ENCODE peak calls at places on chromosomes 2 and 18, in six cellular contexts. Z, H, K, O, L and N are unnamed samples.

GRCh38 chr2:190862591-190862991 is 18.0 kb upstream of the GLS start:
- DNase-seq in Z (peak; percentile 57), H (no peak), K (no peak), O (peak; percentile 56), L (peak; percentile 45), N (no peak)

GRCh38 chr18:76654536-76654935 is 159.5 kb upstream of the ZNF516 start:
- DNase-seq in Z (no peak), H (no peak), K (no peak), O (no peak), L (no peak), N (no peak)

GRCh38 chr18:7038330-7038846 is 79.2 kb downstream of the LAMA1 start:
- DNase-seq in Z (peak; percentile 99), H (peak; percentile 29), K (peak; percentile 45), O (peak; percentile 59), L (peak; percentile 90), N (peak; percentile 80)

GRCh38 chr2:8576525-8577157 is 105.2 kb upstream of the ID2 start:
- DNase-seq in Z (no peak), H (no peak), K (no peak), O (no peak), L (no peak), N (no peak)

GRCh38 chr2:148876589-148877402 is 1.8 kb downstream of the KIF5C start:
- DNase-seq in Z (no peak), H (peak; percentile 77), K (peak; percentile 90), O (no peak), L (no peak), N (peak; percentile 92)

GRCh38 chr2:84494070-84494469 is 22.2 kb upstream of the DNAH6 start:
- DNase-seq in Z (peak; percentile 78), H (no peak), K (no peak), O (peak; percentile 33), L (no peak), N (no peak)

GRCh38 chr18:77088977-77089795 is 43.4 kb downstream of the MBP start:
- DNase-seq in Z (no peak), H (peak; percentile 86), K (no peak), O (no peak), L (peak; percentile 99), N (peak; percentile 98)

GRCh38 chr2:32456808-32457207 is 100.0 kb downstream of the BIRC6 start:
- DNase-seq in Z (no peak), H (no peak), K (no peak), O (no peak), L (no peak), N (no peak)

GRCh38 chr2:42741140-42741539 is 22.8 kb downstream of the OXER1 start:
- DNase-seq in Z (no peak), H (no peak), K (no peak), O (no peak), L (no peak), N (no peak)

GRCh38 chr2:132623096-132623839 is 46.7 kb downstream of the LYPD1 start:
- DNase-seq in Z (peak; percentile 79), H (no peak), K (no peak), O (peak; percentile 33), L (no peak), N (no peak)

GRCh38 chr18:75408554-75409506 is 18.7 kb downstream of the SMIM21 start:
- DNase-seq in Z (peak; percentile 100), H (no peak), K (no peak), O (peak; percentile 95), L (peak; percentile 18), N (no peak)

GRCh38 chr18:46070683-46071614 is 1.1 kb downstream of the PSTPIP2 start:
- DNase-seq in Z (no peak), H (no peak), K (no peak), O (no peak), L (peak; percentile 6), N (no peak)

GRCh38 chr2:9484533-9484932 is 10.2 kb downstream of the IAH1 start:
- DNase-seq in Z (peak; percentile 94), H (no peak), K (no peak), O (no peak), L (no peak), N (no peak)

GRCh38 chr2:117958186-117958585 is 55.7 kb downstream of the CCDC93 start:
- DNase-seq in Z (peak; percentile 69), H (no peak), K (no peak), O (peak; percentile 82), L (no peak), N (no peak)

GRCh38 chr2:164515030-164515429 is 106.3 kb downstream of the GRB14 start:
- DNase-seq in Z (no peak), H (no peak), K (no peak), O (no peak), L (no peak), N (no peak)

GRCh38 chr2:28400921-28401320 is 8.3 kb downstream of the FOSL2 start:
- DNase-seq in Z (no peak), H (no peak), K (no peak), O (no peak), L (no peak), N (no peak)

GRCh38 chr18:79519751-79520472 is 124.2 kb downstream of the NFATC1 start:
- DNase-seq in Z (peak; percentile 38), H (no peak), K (no peak), O (no peak), L (no peak), N (peak; percentile 50)

GRCh38 chr18:13003466-13003896 is 12.3 kb downstream of the CEP192 start:
- DNase-seq in Z (peak; percentile 80), H (peak; percentile 79), K (no peak), O (peak; percentile 82), L (peak; percentile 29), N (peak; percentile 92)

GRCh38 chr2:207802650-207803049 is 32.9 kb upstream of the FZD5 start:
- DNase-seq in Z (no peak), H (no peak), K (no peak), O (no peak), L (peak; percentile 43), N (no peak)

GRCh38 chr18:35122586-35123224 is 81.5 kb downstream of the MAPRE2 start:
- DNase-seq in Z (no peak), H (no peak), K (no peak), O (no peak), L (peak; percentile 8), N (peak; percentile 78)

GRCh38 chr2:46332686-46333281 is 35.6 kb downstream of the EPAS1 start:
- DNase-seq in Z (peak; percentile 45), H (no peak), K (no peak), O (peak; percentile 42), L (no peak), N (no peak)

GRCh38 chr2:67046568-67046967 is 350.6 kb upstream of the ETAA1 start:
- DNase-seq in Z (no peak), H (no peak), K (no peak), O (no peak), L (no peak), N (no peak)

GRCh38 chr18:53457068-53457467 is 767.4 kb downstream of the MBD2 start:
- DNase-seq in Z (no peak), H (no peak), K (no peak), O (peak; percentile 32), L (no peak), N (no peak)

DNA sequence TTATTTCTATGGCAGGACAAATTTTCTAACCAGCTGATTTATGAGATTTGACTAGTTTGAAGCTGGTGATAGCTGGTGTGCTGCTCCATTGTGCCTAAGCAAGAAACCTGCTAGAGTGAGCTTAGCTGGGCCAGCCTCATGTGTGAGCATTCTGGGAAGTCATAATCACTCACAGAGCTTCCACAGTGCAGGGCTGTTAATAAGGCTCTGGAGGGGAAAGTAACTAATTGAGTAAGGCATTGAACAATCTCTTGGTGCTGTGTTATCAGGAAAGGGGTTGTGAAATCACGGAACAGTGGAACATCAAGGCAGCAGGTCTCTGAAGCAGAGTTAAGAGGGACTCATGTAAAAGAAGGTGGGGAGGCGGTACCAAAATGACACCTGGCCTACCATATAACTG is 772.6 kb downstream of the MBD2 start:
- DNase-seq in Z (no peak), H (no peak), K (no peak), O (no peak), L (no peak), N (no peak)
- H4K91ac ChIP-seq in Z (no peak overlapping the region), H (no peak overlapping the region), K (no peak overlapping the region), O (no peak overlapping the region), L (no peak overlapping the region), N (no peak overlapping the region)

DNA sequence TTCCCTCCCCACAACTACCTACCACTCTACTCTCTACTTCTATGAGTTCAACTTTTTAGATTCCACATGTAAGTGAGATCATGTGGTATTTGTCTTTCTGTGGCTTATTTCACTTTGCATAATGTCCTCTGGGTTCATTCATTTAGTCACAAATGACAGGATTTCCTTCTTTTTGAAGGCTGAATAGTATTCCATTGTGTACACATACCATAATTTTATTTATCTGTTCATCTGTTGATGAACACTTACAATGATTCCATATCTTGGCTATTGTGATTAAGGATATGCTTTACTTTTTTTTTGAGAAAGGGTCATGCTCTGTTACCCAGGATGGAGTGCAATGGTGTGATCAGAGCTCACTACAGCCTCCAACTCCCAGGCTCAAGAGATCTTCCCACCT is 73.6 kb downstream of the ICA1L start:
- DNase-seq in Z (no peak), H (no peak), K (no peak), O (no peak), L (no peak), N (no peak)
- H4K91ac ChIP-seq in Z (no peak overlapping the region), H (no peak overlapping the region), K (no peak overlapping the region), O (no peak overlapping the region), L (no peak overlapping the region), N (no peak overlapping the region)

GRCh38 chr2:178194600-178195389 is 483 bp downstream of the OSBPL6 start:
- DNase-seq in Z (peak; percentile 55), H (no peak), K (peak; percentile 51), O (peak; percentile 79), L (peak; percentile 30), N (peak; percentile 74)

GRCh38 chr2:178193823-178194599 is at the start of gene OSBPL6:
- DNase-seq in Z (peak; percentile 82), H (no peak), K (peak; percentile 83), O (peak; percentile 88), L (peak; percentile 65), N (peak; percentile 79)

GRCh38 chr2:178193496-178193822 is 853 bp upstream of the OSBPL6 start:
- DNase-seq in Z (peak; percentile 4), H (no peak), K (no peak), O (no peak), L (no peak), N (no peak)

GRCh38 chr2:178197791-178198190 is 3.5 kb downstream of the OSBPL6 start:
- DNase-seq in Z (no peak), H (no peak), K (no peak), O (no peak), L (no peak), N (no peak)

DNA sequence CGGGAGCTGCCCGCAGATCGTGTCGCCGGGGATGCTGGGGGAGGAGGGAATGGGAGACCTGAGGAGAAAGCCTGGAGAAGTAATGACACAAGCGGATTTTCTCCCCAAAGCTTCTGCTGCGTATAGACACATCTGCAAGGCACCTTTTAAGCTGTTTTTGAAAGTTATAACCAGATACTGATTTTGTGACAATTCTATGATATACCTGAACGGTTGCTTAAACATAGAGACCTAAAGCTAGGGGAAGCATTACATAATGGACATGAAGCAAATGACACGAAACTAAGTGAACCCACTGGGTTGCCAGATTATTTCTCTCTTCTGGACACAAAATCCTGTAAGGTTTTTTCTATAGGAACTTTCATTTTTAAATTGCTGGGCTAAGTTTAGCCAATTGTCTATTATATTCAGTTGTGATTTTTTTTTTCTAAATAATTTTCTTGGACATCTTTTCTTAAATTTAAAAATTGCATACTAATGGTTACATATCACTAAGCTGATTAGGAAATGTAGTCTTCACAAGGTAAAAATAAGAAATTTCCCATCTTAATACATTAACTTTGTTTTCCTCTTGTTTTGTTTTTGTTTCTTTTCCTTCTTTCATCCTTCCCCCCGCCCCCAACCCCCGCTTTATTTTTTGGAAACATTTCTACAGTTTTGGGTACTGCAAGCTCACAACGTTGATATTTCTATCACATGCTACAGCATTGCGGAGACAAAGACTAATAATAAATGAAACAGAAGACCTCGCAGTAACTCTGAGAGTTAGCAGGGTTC is 1.3 kb downstream of the OSBPL6 start:
- DNase-seq in Z (no peak), H (no peak), K (no peak), O (no peak), L (no peak), N (no peak)
- H4K91ac ChIP-seq in Z (no peak overlapping the region), H (no peak overlapping the region), K (no peak overlapping the region), O (no peak overlapping the region), L (no peak overlapping the region), N (no peak overlapping the region)

GRCh38 chr2:112923967-112924338 is 13.0 kb downstream of the IL37 start:
- DNase-seq in Z (no peak), H (no peak), K (no peak), O (no peak), L (no peak), N (no peak)
- H4K91ac ChIP-seq in Z (no peak overlapping the region), H (no peak overlapping the region), K (no peak overlapping the region), O (no peak overlapping the region), L (no peak overlapping the region), N (no peak overlapping the region)